ENCODE peak calls at places on chromosomes 6 and 20, in four cellular contexts. One of them, this sample, is unnamed.

GRCh38 chr6:105014448-105014847 is 57.5 kb downstream of the LIN28B start:
- DNase-seq in uterus: no peak
- DNase-seq in effector memory CD4-positive, alpha-beta T cell: no peak
- DNase-seq in aorta: no peak
- DNase-seq in this sample: no peak

GRCh38 chr6:145600299-145600698 is 135.0 kb downstream of the EPM2A start:
- DNase-seq in uterus: no peak
- DNase-seq in effector memory CD4-positive, alpha-beta T cell: no peak
- DNase-seq in aorta: no peak
- DNase-seq in this sample: no peak

GRCh38 chr6:166448432-166448831 is 65.7 kb upstream of the MPC1 start:
- DNase-seq in uterus: no peak
- DNase-seq in effector memory CD4-positive, alpha-beta T cell: no peak
- DNase-seq in aorta: no peak
- DNase-seq in this sample: no peak

GRCh38 chr20:965956-966355 is 36.2 kb downstream of the RSPO4 start:
- DNase-seq in uterus: no peak
- DNase-seq in effector memory CD4-positive, alpha-beta T cell: no peak
- DNase-seq in aorta: no peak
- DNase-seq in this sample: no peak

GRCh38 chr6:23301546-23301945 is 732.2 kb downstream of the HDGFL1 start:
- DNase-seq in uterus: no peak
- DNase-seq in effector memory CD4-positive, alpha-beta T cell: no peak
- DNase-seq in aorta: no peak
- DNase-seq in this sample: no peak

GRCh38 chr20:23161968-23162696 is 76.0 kb upstream of the CD93 start:
- DNase-seq in uterus: peak; percentile 43
- DNase-seq in effector memory CD4-positive, alpha-beta T cell: no peak
- DNase-seq in aorta: peak; percentile 88
- DNase-seq in this sample: peak; percentile 92

GRCh38 chr20:8756410-8756809 is 312.5 kb upstream of the PLCB4 start:
- DNase-seq in uterus: no peak
- DNase-seq in effector memory CD4-positive, alpha-beta T cell: no peak
- DNase-seq in aorta: no peak
- DNase-seq in this sample: no peak

GRCh38 chr6:151679081-151679480 is 128.4 kb upstream of the ESR1 start:
- DNase-seq in uterus: peak; percentile 64
- DNase-seq in effector memory CD4-positive, alpha-beta T cell: no peak
- DNase-seq in aorta: no peak
- DNase-seq in this sample: peak; percentile 48

GRCh38 chr20:4835244-4836177 is 113.8 kb downstream of the PRND start:
- DNase-seq in uterus: peak; percentile 86
- DNase-seq in effector memory CD4-positive, alpha-beta T cell: no peak
- DNase-seq in aorta: no peak
- DNase-seq in this sample: no peak

GRCh38 chr20:9996944-9997343 is 37.8 kb upstream of the ANKEF1 start:
- DNase-seq in uterus: no peak
- DNase-seq in effector memory CD4-positive, alpha-beta T cell: no peak
- DNase-seq in aorta: no peak
- DNase-seq in this sample: no peak

GRCh38 chr6:137013738-137014602 is 30.8 kb downstream of the IL20RA start:
- DNase-seq in uterus: peak; percentile 19
- DNase-seq in effector memory CD4-positive, alpha-beta T cell: no peak
- DNase-seq in aorta: no peak
- DNase-seq in this sample: no peak

GRCh38 chr6:30883743-30884520 is at the start of gene DDR1:
- DNase-seq in uterus: peak; percentile 89
- DNase-seq in effector memory CD4-positive, alpha-beta T cell: peak; percentile 19
- DNase-seq in aorta: peak; percentile 90
- DNase-seq in this sample: peak; percentile 65

GRCh38 chr20:43187476-43188233 is 2.1 kb downstream of the PTPRT start:
- DNase-seq in uterus: peak; percentile 60
- DNase-seq in effector memory CD4-positive, alpha-beta T cell: no peak
- DNase-seq in aorta: peak; percentile 89
- DNase-seq in this sample: no peak
- H3K27me3 ChIP-seq in uterus: no peaks in the 10 kb centered on the region
- H3K27me3 ChIP-seq in effector memory CD4-positive, alpha-beta T cell: peaks cover 8% of the 10 kb centered on the region
- H3K27me3 ChIP-seq in aorta: no peaks in the 10 kb centered on the region
- H3K27me3 ChIP-seq in this sample: peaks cover 35% of the 10 kb centered on the region

GRCh38 chr6:44273617-44274016 is 3.4 kb downstream of the TMEM151B start:
- DNase-seq in uterus: no peak
- DNase-seq in effector memory CD4-positive, alpha-beta T cell: no peak
- DNase-seq in aorta: no peak
- DNase-seq in this sample: no peak
- H3K27me3 ChIP-seq in uterus: peaks cover 18% of the 10 kb centered on the region
- H3K27me3 ChIP-seq in effector memory CD4-positive, alpha-beta T cell: peaks cover 44% of the 10 kb centered on the region
- H3K27me3 ChIP-seq in aorta: no peaks in the 10 kb centered on the region
- H3K27me3 ChIP-seq in this sample: peaks cover 47% of the 10 kb centered on the region

DNA sequence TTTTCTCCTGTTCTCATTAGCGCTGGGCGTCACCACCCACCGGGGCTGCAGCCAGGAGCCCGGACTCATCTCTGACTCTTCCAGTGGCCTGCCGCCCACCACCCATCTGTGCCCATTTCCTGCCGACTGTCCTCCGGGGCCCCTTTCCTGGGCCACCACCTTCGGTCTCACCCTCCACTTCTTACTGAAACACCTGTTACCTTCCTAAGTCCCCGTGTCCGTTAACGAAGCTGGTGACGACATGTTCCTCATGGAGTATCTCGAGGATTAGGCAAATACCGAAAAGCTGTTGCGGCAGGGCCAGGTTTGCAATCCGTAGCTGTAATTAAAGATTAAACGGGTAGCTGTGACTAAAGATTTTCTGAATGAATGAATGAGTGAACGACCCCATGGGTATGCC is 80.2 kb downstream of the SRC start:
- DNase-seq in uterus: no peak
- DNase-seq in effector memory CD4-positive, alpha-beta T cell: no peak
- DNase-seq in aorta: no peak
- DNase-seq in this sample: no peak
- H3K27me3 ChIP-seq in uterus: no peaks in the 10 kb centered on the region
- H3K27me3 ChIP-seq in effector memory CD4-positive, alpha-beta T cell: peaks cover 5% of the 10 kb centered on the region
- H3K27me3 ChIP-seq in aorta: no peaks in the 10 kb centered on the region
- H3K27me3 ChIP-seq in this sample: peaks cover 37% of the 10 kb centered on the region

DNA sequence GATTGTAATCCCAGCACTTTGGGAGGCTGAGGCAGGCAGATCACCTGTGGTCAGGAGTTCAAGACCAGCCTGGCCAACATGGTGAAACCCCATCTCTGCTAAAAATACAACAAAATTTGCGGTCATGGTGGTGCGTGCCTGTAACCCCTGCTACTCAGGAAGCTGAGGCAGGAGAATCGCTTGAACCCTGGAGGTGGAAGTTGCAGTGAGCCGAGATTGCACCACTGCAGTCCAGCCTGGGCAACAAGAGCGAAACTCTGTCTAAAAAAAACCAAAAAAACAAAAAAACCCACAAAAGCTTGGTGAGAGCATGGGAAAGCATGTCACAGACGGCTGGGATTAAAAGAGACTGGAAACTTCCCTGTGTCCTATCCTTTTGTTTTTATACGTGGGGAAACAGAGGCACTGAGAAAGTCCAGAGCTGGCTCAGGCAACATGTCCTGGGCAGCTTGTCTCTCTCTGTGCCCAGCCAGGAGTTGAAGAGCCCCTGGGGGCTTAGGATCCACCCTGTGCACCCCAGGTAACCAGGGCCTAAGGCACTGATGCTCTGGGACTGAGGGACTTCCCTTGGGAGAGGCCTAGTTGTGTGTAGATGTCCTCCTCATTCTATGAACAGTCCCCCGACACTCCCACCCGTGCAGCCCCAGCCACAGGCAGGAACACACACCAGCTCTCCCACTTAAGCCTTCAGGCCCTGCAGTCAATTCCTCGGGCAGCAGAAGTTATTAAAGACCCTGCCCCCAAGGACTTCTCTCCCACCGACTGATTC is 16.0 kb downstream of the CD40 start:
- DNase-seq in uterus: no peak
- DNase-seq in effector memory CD4-positive, alpha-beta T cell: no peak
- DNase-seq in aorta: peak; percentile 24
- DNase-seq in this sample: no peak
- H3K27me3 ChIP-seq in uterus: no peaks in the 10 kb centered on the region
- H3K27me3 ChIP-seq in effector memory CD4-positive, alpha-beta T cell: peaks cover 9% of the 10 kb centered on the region
- H3K27me3 ChIP-seq in aorta: no peaks in the 10 kb centered on the region
- H3K27me3 ChIP-seq in this sample: no peaks in the 10 kb centered on the region

This sample was measured in gastrocnemius medialis.